ENCODE peak calls at places on chromosomes 11 and 22, in nine cellular contexts. U is COR-L47; C is hepatic stellate cell; T is HFF-Myc; E is stimulated activated CD4-positive, alpha-beta T cell treated with anti-CD3 and anti-CD28 coated beads, TNF-alpha, amount 100 ng/mL, for 1 hour; V is putamen; J is NCI-H1105 treated with DMSO at 0.1 percent for 48 hours; Q is Peyer's patch; R is GDM1. Z is an unnamed sample.

GRCh38 chr22:49862408-49862776 is 8.7 kb downstream of the ZBED4 start:
- DNase-seq in V (no peak), C (no peak), U (no peak), Q (peak), J (no peak), T (no peak), R (no peak), E (no peak), Z (no peak)

GRCh38 chr22:48021946-48022345 is 1259.5 kb downstream of the TBC1D22A start:
- DNase-seq in V (no peak), U (no peak), R (no peak), J (no peak), T (no peak), C (no peak), Q (no peak), E (no peak), Z (no peak)

GRCh38 chr11:118503216-118503615 is 24.1 kb upstream of the TTC36 start:
- DNase-seq in U (no peak), C (no peak), J (no peak), T (no peak), E (no peak), Q (no peak), R (no peak), V (no peak), Z (no peak)

GRCh38 chr11:113628912-113629311 is 77.2 kb downstream of the TMPRSS5 start:
- DNase-seq in T (no peak), Q (no peak), V (no peak), J (no peak), E (no peak), U (peak), R (no peak), C (no peak), Z (no peak)

GRCh38 chr11:95831198-95831883 is 41.0 kb downstream of the CEP57 start:
- DNase-seq in E (no peak), U (no peak), C (peak), J (no peak), Q (no peak), V (no peak), T (peak), R (no peak), Z (peak)

GRCh38 chr11:110507328-110507727 is 77.6 kb downstream of the FDX1 start:
- DNase-seq in U (no peak), J (no peak), C (no peak), E (no peak), T (no peak), V (no peak), Q (no peak), R (no peak), Z (no peak)

GRCh38 chr11:27456140-27456801 is 16.3 kb downstream of the LGR4 start:
- DNase-seq in V (no peak), T (no peak), Q (no peak), U (no peak), J (no peak), C (peak), E (no peak), R (no peak), Z (no peak)

GRCh38 chr11:91932151-91932821 is 292.3 kb upstream of the FAT3 start:
- DNase-seq in U (no peak), V (no peak), C (no peak), Q (no peak), E (no peak), T (peak), R (no peak), J (no peak), Z (no peak)

GRCh38 chr11:11722861-11723260 is 101.1 kb upstream of the GALNT18 start:
- DNase-seq in E (no peak), T (no peak), U (no peak), J (no peak), R (no peak), V (no peak), C (no peak), Q (no peak), Z (no peak)

GRCh38 chr22:32202539-32203180 is 2.2 kb downstream of the RFPL2 start:
- DNase-seq in J (peak), T (peak), V (no peak), C (peak), R (no peak), Q (peak), U (peak), E (no peak), Z (peak)

GRCh38 chr22:23906641-23907040 is 12.5 kb downstream of the MIF start:
- DNase-seq in E (no peak), J (no peak), Q (no peak), R (no peak), C (no peak), U (no peak), V (no peak), T (no peak), Z (no peak)

GRCh38 chr11:95739108-95739507 is 50.5 kb downstream of the FAM76B start:
- DNase-seq in Q (no peak), E (no peak), C (no peak), V (no peak), U (no peak), T (no peak), J (no peak), R (no peak), Z (peak)

GRCh38 chr22:46124383-46125144 is 25.8 kb upstream of the PPARA start:
- DNase-seq in C (no peak), E (no peak), Q (no peak), U (no peak), T (no peak), V (no peak), R (no peak), J (no peak), Z (no peak)

GRCh38 chr11:117841582-117842031 is 17.1 kb upstream of the FXYD2 start:
- DNase-seq in T (no peak), J (no peak), Q (no peak), E (no peak), U (no peak), C (no peak), V (no peak), R (no peak), Z (no peak)

GRCh38 chr11:17156283-17156682 is 51.5 kb downstream of the PIK3C2A start:
- DNase-seq in E (no peak), C (no peak), J (no peak), R (no peak), U (no peak), Q (no peak), V (no peak), T (no peak), Z (no peak)

GRCh38 chr22:22882033-22882717 is 5.4 kb upstream of the IGLL5 start:
- DNase-seq in Q (no peak), T (no peak), V (no peak), E (no peak), J (no peak), U (no peak), R (peak), C (no peak), Z (peak)

GRCh38 chr22:49894321-49895072 is 23.7 kb downstream of the ALG12 start:
- DNase-seq in E (no peak), T (peak), C (no peak), J (no peak), V (no peak), R (no peak), Q (peak), U (no peak), Z (no peak)

GRCh38 chr11:64916848-64917662 is at the start of gene ATG2A:
- DNase-seq in U (peak), R (peak), V (peak), T (peak), C (peak), E (peak), J (peak), Q (peak), Z (peak)

GRCh38 chr11:88103337-88104206 is 71.7 kb downstream of the RAB38 start:
- DNase-seq in Q (peak), C (peak), T (peak), J (peak), R (peak), E (no peak), V (no peak), U (peak), Z (peak)

GRCh38 chr11:72297828-72298227 is 53.9 kb upstream of the PHOX2A start:
- DNase-seq in J (no peak), V (no peak), R (no peak), E (no peak), Q (no peak), C (no peak), U (no peak), T (no peak), Z (no peak)